ENCODE peak calls at places on chromosomes 12 and 14, in six cellular contexts. Q, S, F, M, G and J are unnamed samples.
A peak's percentile ranks its signal among the peaks of the same experiment; 100 is the strongest.

GRCh38 chr14:73237786-73238261 is 518 bp downstream of the PAPLN start:
- DNase-seq in Q (no peak), S (no peak), F (no peak), M (no peak), G (no peak), J (no peak)

GRCh38 chr12:111122458-111122878 is 202.1 kb upstream of the MYL2 start:
- DNase-seq in Q (no peak), S (no peak), F (no peak), M (no peak), G (no peak), J (no peak)

GRCh38 chr12:39605996-39606395 is 13.6 kb downstream of the ABCD2 start:
- DNase-seq in Q (no peak), S (no peak), F (no peak), M (no peak), G (no peak), J (no peak)

GRCh38 chr12:58592817-58593216 is 327.5 kb downstream of the LRIG3 start:
- DNase-seq in Q (no peak), S (no peak), F (no peak), M (no peak), G (no peak), J (no peak)

GRCh38 chr14:67729072-67729561 is 27.4 kb downstream of the RDH12 start:
- DNase-seq in Q (no peak), S (no peak), F (no peak), M (peak; percentile 32), G (peak; percentile 69), J (no peak)

GRCh38 chr14:75885829-75886228 is 96.0 kb downstream of the TGFB3 start:
- DNase-seq in Q (peak; percentile 72), S (no peak), F (no peak), M (no peak), G (no peak), J (no peak)

GRCh38 chr12:55717397-55718007 is 1.7 kb downstream of the BLOC1S1 start:
- DNase-seq in Q (peak; percentile 57), S (no peak), F (no peak), M (no peak), G (peak; percentile 63), J (no peak)

GRCh38 chr14:92649934-92650545 is 98.4 kb downstream of the LGMN start:
- DNase-seq in Q (no peak), S (peak; percentile 82), F (peak; percentile 40), M (no peak), G (peak; percentile 71), J (no peak)

GRCh38 chr12:124551268-124552144 is 15.9 kb downstream of the NCOR2 start:
- DNase-seq in Q (no peak), S (no peak), F (no peak), M (no peak), G (peak; percentile 42), J (no peak)

GRCh38 chr12:1532367-1532752 is 62.0 kb downstream of the FBXL14 start:
- DNase-seq in Q (no peak), S (no peak), F (no peak), M (no peak), G (no peak), J (no peak)

GRCh38 chr12:51450816-51451215 is 26.2 kb downstream of the SLC4A8 start:
- DNase-seq in Q (no peak), S (no peak), F (no peak), M (no peak), G (no peak), J (no peak)

GRCh38 chr12:112599871-112600270 is 181.1 kb downstream of the PTPN11 start:
- DNase-seq in Q (no peak), S (no peak), F (no peak), M (no peak), G (no peak), J (no peak)

GRCh38 chr12:111825509-111825908 is 16.5 kb upstream of the MAPKAPK5 start:
- DNase-seq in Q (no peak), S (no peak), F (no peak), M (no peak), G (no peak), J (no peak)

GRCh38 chr14:95549656-95550585 is 15.1 kb downstream of the GLRX5 start:
- DNase-seq in Q (no peak), S (no peak), F (no peak), M (no peak), G (peak; percentile 35), J (no peak)

GRCh38 chr12:97541366-97541765 is 78.8 kb downstream of the RMST start:
- DNase-seq in Q (no peak), S (no peak), F (no peak), M (no peak), G (no peak), J (no peak)

GRCh38 chr14:64708148-64709004 is 4.2 kb downstream of the PLEKHG3 start:
- DNase-seq in Q (no peak), S (no peak), F (no peak), M (peak; percentile 39), G (no peak), J (no peak)
- TF ChIP-seq CTCF in Q (no peak), S (no peak), F (no peak), M (no peak), G (no peak), J (no peak)

DNA sequence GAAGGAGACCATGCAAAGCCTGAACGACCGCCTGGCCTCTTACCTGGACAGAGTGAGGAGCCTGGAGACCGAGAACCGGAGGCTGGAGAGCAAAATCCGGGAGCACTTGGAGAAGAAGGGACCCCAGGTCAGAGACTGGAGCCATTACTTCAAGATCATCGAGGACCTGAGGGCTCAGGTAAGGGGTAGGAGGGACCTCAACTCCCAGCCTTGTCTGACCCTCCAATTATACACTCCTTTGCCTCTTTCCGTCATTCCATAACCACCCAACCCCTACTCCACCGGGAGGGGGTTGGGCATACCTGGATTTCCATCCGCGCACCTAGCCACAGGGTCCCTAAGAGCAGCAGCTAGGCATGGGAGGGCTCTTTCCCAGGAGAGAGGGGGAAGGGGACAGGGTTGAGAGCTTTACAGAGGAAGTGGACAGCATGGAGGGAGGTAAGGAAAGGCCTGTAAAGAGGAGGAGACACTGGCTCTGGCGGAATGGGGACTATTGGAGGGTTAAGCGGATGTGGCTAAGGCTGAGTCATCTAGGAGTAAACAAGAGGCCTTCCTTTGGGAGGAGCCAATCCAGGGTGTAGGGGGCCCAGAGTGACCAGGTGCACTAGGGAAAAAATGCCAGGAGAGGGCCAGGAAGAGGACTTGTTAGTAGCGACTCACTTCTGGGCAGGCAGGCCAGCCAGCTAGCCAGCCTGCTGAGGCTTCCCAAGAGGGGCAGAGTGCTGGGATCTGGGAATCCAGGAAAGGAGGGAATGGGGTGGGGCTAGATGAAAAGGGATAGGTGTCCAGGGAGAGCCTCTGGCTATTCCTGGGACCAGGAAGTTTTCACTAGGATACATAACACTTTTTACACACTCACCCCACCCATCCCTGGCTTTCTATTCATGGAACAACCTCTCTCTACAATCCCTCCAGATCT is 754 bp downstream of the KRT18 start:
- DNase-seq in Q (peak; percentile 90), S (peak; percentile 73), F (no peak), M (peak; percentile 56), G (peak; percentile 85), J (no peak)
- TF ChIP-seq CTCF in Q (no peak), S (no peak), F (no peak), M (no peak), G (no peak), J (no peak)

GRCh38 chr12:65556676-65557424 is 267.4 kb upstream of the HMGA2 start:
- DNase-seq in Q (peak; percentile 76), S (peak; percentile 69), F (peak; percentile 91), M (peak; percentile 78), G (peak; percentile 79), J (peak; percentile 52)
- TF ChIP-seq CTCF in Q (peak; percentile 97), S (peak; percentile 90), F (peak; percentile 97), M (peak; percentile 93), G (peak; percentile 81), J (peak; percentile 77)

GRCh38 chr12:100401660-100402059 is 44.8 kb downstream of the SLC17A8 start:
- DNase-seq in Q (no peak), S (no peak), F (no peak), M (no peak), G (peak; percentile 30), J (no peak)

GRCh38 chr12:100403446-100403845 is 46.6 kb downstream of the SLC17A8 start:
- DNase-seq in Q (peak; percentile 3), S (no peak), F (no peak), M (no peak), G (no peak), J (no peak)

GRCh38 chr12:100399095-100399494 is 42.2 kb downstream of the SLC17A8 start:
- DNase-seq in Q (no peak), S (no peak), F (no peak), M (no peak), G (no peak), J (no peak)

DNA sequence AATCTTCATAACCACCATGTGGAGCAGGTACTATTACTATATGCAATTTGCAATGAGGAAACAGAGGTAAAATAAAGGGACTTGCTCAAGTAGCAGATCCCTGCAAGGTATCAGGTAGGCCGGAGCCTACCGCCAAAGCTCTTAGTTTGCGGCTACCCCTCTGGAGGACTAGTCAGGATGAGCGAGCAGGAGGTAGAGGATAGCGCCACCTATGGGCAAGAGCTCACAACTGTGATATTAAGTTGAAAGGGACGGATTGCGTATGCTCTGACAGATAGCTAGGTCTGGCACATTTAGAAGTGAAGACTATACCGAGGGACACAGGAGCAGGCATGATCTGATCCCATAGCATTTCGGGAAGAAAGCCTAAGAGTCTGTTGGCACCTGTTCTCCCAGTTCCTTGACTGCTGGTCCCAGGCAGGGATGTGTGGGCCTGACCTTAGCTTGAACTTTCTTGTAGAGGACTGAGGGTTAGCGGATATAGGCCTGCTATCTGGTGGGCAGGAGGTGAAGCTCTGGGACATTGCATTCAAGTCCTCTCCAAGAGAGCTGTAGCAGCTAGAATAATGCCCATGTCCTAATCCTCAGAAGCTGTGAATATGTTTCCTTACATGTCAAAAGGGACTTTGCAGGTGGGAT is 48.0 kb downstream of the SLC17A8 start:
- DNase-seq in Q (no peak), S (no peak), F (no peak), M (peak; percentile 13), G (peak; percentile 26), J (no peak)
- TF ChIP-seq CTCF in Q (peak; percentile 73), S (peak; percentile 61), F (peak; percentile 73), M (peak; percentile 69), G (peak; percentile 13), J (no peak)

DNA sequence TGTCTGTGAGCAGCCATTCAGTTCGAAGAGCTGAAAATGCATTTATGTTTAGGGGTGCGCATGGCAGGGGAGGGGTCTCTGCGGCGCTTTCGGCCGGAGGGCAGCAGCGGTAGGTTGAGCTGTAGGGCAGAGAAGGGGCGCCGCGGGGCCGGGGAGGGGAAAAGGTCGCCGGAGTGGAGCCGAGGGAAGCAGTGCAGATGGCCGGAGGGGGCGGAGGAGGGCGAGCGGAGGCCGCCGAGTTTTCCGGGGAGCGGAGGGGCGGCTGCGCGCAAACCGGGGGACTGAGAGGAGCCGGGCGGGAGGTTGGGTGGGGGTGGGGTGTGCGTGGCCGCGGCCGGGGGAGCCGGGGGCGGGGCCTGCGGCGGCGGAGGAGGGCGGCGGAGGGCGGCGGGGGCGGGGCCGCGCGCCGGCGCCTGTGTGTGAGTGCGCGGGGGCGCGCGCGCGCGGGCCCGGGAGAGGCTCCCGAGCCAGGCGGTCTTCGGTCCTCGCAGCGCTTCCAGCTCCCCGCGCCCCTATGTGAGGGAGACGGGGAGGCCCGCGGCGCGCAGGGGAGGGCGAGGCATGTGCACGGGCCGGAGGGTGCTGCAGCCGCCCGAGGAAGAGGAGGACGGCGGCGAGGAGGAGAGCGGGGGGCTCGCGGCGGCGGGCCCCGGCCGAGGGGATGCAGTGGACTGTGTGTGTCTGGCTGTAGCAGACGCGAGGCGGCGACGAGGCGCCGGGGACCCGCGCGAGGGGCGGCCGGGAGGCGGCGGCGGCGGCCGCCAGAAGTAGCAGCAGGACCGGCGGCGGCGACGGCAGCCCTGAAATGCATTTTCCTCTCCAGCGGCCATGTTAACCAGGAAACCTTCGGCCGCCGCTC is at the start of gene DYRK2:
- DNase-seq in Q (peak; percentile 56), S (no peak), F (no peak), M (peak; percentile 73), G (peak; percentile 85), J (peak; percentile 77)
- TF ChIP-seq CTCF in Q (no peak), S (no peak), F (peak; percentile 66), M (peak; percentile 25), G (no peak), J (no peak)

GRCh38 chr14:21933681-21934080 is 260.1 kb upstream of the OR4E1 start:
- DNase-seq in Q (no peak), S (no peak), F (no peak), M (no peak), G (no peak), J (no peak)
- TF ChIP-seq CTCF in Q (no peak), S (no peak), F (peak; percentile 49), M (peak; percentile 57), G (no peak), J (peak; percentile 84)